ENCODE peak calls at places on chromosome 16, in ten cellular contexts. M, K, J, C, O, G, U, E, A and H are unnamed samples. For H3K4me1, the result is how much of the 10 kb centered on the place peaks cover.

GRCh38 chr16:19108409-19109287 is 5.1 kb upstream of the ITPRIPL2 start:
- DNase-seq in M (no peak), K (no peak), J (no peak), C (no peak), O (no peak), G (no peak), U (no peak), E (no peak), A (no peak), H (no peak)

GRCh38 chr16:64225696-64226095 is 896.2 kb downstream of the CDH11 start:
- DNase-seq in M (no peak), K (no peak), J (no peak), C (no peak), O (no peak), G (no peak), U (no peak), E (no peak), A (no peak), H (no peak)

GRCh38 chr16:19654147-19654546 is 63.9 kb downstream of the KNOP1 start:
- DNase-seq in M (no peak), K (no peak), J (no peak), C (no peak), O (no peak), G (no peak), U (no peak), E (no peak), A (no peak), H (no peak)

GRCh38 chr16:86505185-86505898 is 5.0 kb upstream of the FOXF1 start:
- DNase-seq in M (no peak), K (no peak), J (no peak), C (no peak), O (no peak), G (no peak), U (no peak), E (no peak), A (no peak), H (no peak)

GRCh38 chr16:70740919-70741778 is 55.3 kb upstream of the MTSS2 start:
- DNase-seq in M (no peak), K (no peak), J (no peak), C (no peak), O (no peak), G (no peak), U (peak), E (no peak), A (no peak), H (no peak)

GRCh38 chr16:88857728-88858339 is 907 bp downstream of the TRAPPC2L start:
- DNase-seq in M (peak), K (peak), J (peak), C (peak), O (peak), G (peak), U (peak), E (peak), A (peak), H (no peak)

GRCh38 chr16:10183606-10183959 is 1.4 kb upstream of the GRIN2A start:
- DNase-seq in M (no peak), K (no peak), J (no peak), C (no peak), O (no peak), G (no peak), U (no peak), E (no peak), A (no peak), H (no peak)

GRCh38 chr16:88510091-88510719 is 57.1 kb downstream of the ZFPM1 start:
- DNase-seq in M (no peak), K (no peak), J (peak), C (no peak), O (no peak), G (no peak), U (no peak), E (no peak), A (no peak), H (no peak)

GRCh38 chr16:20674684-20675487 is 22.6 kb downstream of the ACSM1 start:
- DNase-seq in M (peak), K (no peak), J (no peak), C (no peak), O (peak), G (peak), U (no peak), E (peak), A (no peak), H (no peak)

GRCh38 chr16:22174642-22175041 is 12.3 kb downstream of the SDR42E2 start:
- DNase-seq in M (no peak), K (no peak), J (no peak), C (no peak), O (no peak), G (no peak), U (no peak), E (no peak), A (no peak), H (peak)

GRCh38 chr16:90008708-90009145 is 10.5 kb downstream of the DBNDD1 start:
- DNase-seq in M (no peak), K (no peak), J (no peak), C (peak), O (no peak), G (no peak), U (peak), E (no peak), A (no peak), H (no peak)

GRCh38 chr16:19486744-19487325 is 35.1 kb downstream of the GDE1 start:
- DNase-seq in M (no peak), K (no peak), J (no peak), C (no peak), O (no peak), G (no peak), U (no peak), E (no peak), A (no peak), H (no peak)

GRCh38 chr16:88922114-88922825 is 54.7 kb downstream of the CBFA2T3 start:
- DNase-seq in M (peak), K (peak), J (no peak), C (peak), O (peak), G (peak), U (peak), E (peak), A (peak), H (peak)

GRCh38 chr16:70160821-70161220 is 12.8 kb upstream of the CLEC18C start:
- DNase-seq in M (peak), K (no peak), J (no peak), C (no peak), O (no peak), G (no peak), U (no peak), E (peak), A (no peak), H (no peak)

GRCh38 chr16:80931985-80932720 is 74.5 kb downstream of the CMC2 start:
- DNase-seq in M (peak), K (peak), J (peak), C (peak), O (peak), G (peak), U (peak), E (peak), A (no peak), H (peak)

GRCh38 chr16:89815639-89816348 is 653 bp downstream of the FANCA start:
- DNase-seq in M (no peak), K (no peak), J (peak), C (no peak), O (no peak), G (no peak), U (no peak), E (no peak), A (no peak), H (no peak)

GRCh38 chr16:35906440-35906839 is 2447.0 kb downstream of the TP53TG3F start:
- DNase-seq in M (no peak), K (no peak), J (no peak), C (no peak), O (no peak), G (no peak), U (no peak), E (no peak), A (no peak), H (no peak)

GRCh38 chr16:17404903-17405691 is 65.7 kb downstream of the XYLT1 start:
- DNase-seq in M (peak), K (peak), J (peak), C (peak), O (peak), G (peak), U (peak), E (peak), A (peak), H (peak)

GRCh38 chr16:22073350-22073749 is 19.0 kb upstream of the VWA3A start:
- DNase-seq in M (no peak), K (no peak), J (no peak), C (no peak), O (no peak), G (no peak), U (no peak), E (no peak), A (no peak), H (no peak)

GRCh38 chr16:10269632-10270031 is 87.4 kb upstream of the GRIN2A start:
- DNase-seq in M (no peak), K (no peak), J (no peak), C (no peak), O (no peak), G (no peak), U (no peak), E (no peak), A (no peak), H (no peak)

GRCh38 chr16:27189335-27189972 is 13.9 kb upstream of the KDM8 start:
- DNase-seq in M (no peak), K (no peak), J (no peak), C (peak), O (no peak), G (no peak), U (no peak), E (peak), A (no peak), H (no peak)

GRCh38 chr16:87206646-87207451 is 110.3 kb downstream of the C16orf95 start:
- DNase-seq in M (no peak), K (no peak), J (no peak), C (no peak), O (no peak), G (no peak), U (peak), E (no peak), A (no peak), H (no peak)

GRCh38 chr16:12099451-12100123 is 123.1 kb downstream of the SNX29 start:
- DNase-seq in M (no peak), K (no peak), J (no peak), C (no peak), O (no peak), G (no peak), U (no peak), E (peak), A (no peak), H (no peak)

GRCh38 chr16:63363738-63364137 is 1327.5 kb upstream of the CDH8 start:
- DNase-seq in M (no peak), K (no peak), J (no peak), C (no peak), O (no peak), G (no peak), U (no peak), E (no peak), A (no peak), H (no peak)

GRCh38 chr16:79639576-79640311 is 39.2 kb upstream of the MAF start:
- DNase-seq in M (no peak), K (no peak), J (no peak), C (no peak), O (no peak), G (no peak), U (no peak), E (no peak), A (no peak), H (no peak)

GRCh38 chr16:50266337-50267091 is at the start of gene ADCY7:
- DNase-seq in M (peak), K (peak), J (peak), C (peak), O (peak), G (peak), U (peak), E (peak), A (no peak), H (peak)

GRCh38 chr16:78269251-78269650 is 169.8 kb downstream of the WWOX start:
- DNase-seq in M (no peak), K (no peak), J (no peak), C (no peak), O (no peak), G (no peak), U (no peak), E (no peak), A (no peak), H (no peak)

GRCh38 chr16:70691223-70692129 is 5.6 kb upstream of the MTSS2 start:
- DNase-seq in M (no peak), K (no peak), J (peak), C (peak), O (peak), G (peak), U (peak), E (peak), A (peak), H (peak)

GRCh38 chr16:3152022-3152272 is 17.1 kb downstream of the ZNF213 start:
- DNase-seq in M (no peak), K (no peak), J (no peak), C (no peak), O (no peak), G (no peak), U (no peak), E (peak), A (no peak), H (no peak)

GRCh38 chr16:83623091-83623730 is 184.6 kb upstream of the HSBP1 start:
- DNase-seq in M (no peak), K (no peak), J (no peak), C (no peak), O (no peak), G (no peak), U (no peak), E (no peak), A (no peak), H (no peak)

GRCh38 chr16:51500306-51500705 is 349.2 kb upstream of the SALL1 start:
- DNase-seq in M (no peak), K (no peak), J (no peak), C (no peak), O (no peak), G (no peak), U (peak), E (no peak), A (no peak), H (no peak)

GRCh38 chr16:50276128-50276444 is 9.7 kb downstream of the ADCY7 start:
- DNase-seq in M (no peak), K (no peak), J (no peak), C (no peak), O (no peak), G (peak), U (no peak), E (peak), A (no peak), H (no peak)

GRCh38 chr16:81212830-81213465 is 25.5 kb upstream of the BCO1 start:
- DNase-seq in M (no peak), K (no peak), J (no peak), C (no peak), O (no peak), G (no peak), U (no peak), E (no peak), A (no peak), H (no peak)

DNA sequence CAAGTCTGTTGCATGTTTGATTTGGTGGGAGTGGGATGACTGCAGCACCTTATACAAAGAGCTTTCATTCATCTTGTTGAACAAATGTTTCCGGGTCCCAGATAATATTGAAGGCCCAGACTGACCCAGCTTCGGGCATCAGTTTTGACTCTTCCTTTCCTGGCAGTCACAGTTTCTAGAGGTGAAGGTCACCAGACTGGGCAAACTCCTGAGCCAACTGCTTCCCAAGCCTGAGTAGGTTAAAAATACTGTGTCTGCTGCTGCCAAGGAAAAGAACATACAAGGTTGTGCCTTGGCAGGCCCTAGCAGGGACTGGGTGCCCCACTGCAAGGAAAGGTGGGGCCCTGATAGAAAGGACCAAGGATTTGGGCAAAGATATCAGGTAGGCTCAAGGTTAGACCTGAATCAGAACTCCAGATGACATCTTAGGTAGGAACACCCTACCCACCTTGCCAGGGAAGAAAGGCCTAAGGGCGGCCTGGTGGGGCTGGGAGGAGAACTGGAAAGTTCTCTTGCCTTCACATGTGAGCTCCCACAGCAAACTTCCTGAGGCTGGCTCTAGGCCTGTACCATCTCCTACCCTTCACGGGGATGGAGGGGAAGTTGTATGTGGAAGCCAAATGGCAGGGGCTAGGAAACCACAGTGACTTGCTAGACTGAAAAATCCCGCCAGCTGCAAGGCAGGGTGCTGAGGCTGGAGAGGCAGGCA is 4.6 kb upstream of the KAT8 start:
- DNase-seq in M (no peak), K (no peak), J (no peak), C (no peak), O (no peak), G (no peak), U (no peak), E (no peak), A (no peak), H (peak)
- H3K4me3 ChIP-seq in M (no peak), K (no peak), J (no peak), C (no peak), O (no peak), G (no peak), U (no peak), E (no peak), A (no peak), H (no peak)

GRCh38 chr16:65740716-65741115 is 618.9 kb upstream of the CDH11 start:
- DNase-seq in M (no peak), K (no peak), J (no peak), C (no peak), O (no peak), G (no peak), U (no peak), E (no peak), A (no peak), H (no peak)
- H3K4me1 ChIP-seq in M (under half), K (under half), J (under half), C (under half), O (under half), G (under half), U (under half), E (under half), A (under half), H (under half)

GRCh38 chr16:674968-675883 is at the start of gene RHBDL1:
- DNase-seq in M (no peak), K (no peak), J (peak), C (peak), O (no peak), G (no peak), U (peak), E (no peak), A (no peak), H (no peak)
- H3K4me3 ChIP-seq in M (peak), K (no peak), J (peak), C (peak), O (peak), G (peak), U (peak), E (no peak), A (peak), H (no peak)

DNA sequence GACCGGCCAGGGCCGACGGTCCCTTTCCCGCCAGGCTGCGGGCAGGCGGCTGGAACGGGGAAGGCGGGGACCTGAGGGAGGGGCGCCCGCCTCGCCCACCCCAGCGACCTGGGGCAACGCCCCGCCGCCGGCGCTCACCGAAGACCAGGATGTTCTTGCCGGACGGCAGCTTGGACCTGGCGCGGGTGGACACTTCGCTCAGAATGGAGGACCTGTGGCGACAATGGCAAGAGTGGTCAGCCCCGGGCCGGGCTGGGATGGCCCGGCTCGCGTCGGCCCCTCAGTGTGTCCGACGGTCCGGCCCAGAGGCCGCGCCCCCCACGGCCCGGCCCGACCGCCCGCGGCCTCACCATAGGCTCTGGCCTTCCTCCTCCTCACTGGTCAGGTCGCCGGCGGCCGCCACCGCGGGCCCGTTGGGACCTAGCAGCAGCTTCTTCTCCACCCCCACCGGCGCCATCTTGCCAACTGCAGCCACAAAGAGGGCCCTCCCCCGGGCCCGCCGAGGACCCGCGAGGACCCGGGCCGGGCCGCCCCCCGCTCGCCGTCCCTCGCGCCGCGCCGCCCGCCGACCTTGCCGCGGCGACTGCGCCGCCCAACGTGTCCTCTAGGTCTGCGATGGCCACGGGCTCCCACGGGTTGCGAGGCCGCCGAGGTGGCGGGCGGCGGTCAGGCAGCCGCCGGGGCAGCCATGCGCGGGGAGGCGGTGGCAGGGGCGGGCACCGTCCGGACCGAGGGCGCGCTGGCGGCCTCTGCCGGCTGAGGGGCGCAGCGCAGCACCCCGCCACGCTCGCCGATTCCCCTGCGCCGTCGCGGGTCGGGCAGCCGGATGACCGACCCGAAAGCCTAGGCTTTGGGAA is at the start of gene DYNC1LI2:
- DNase-seq in M (peak), K (peak), J (peak), C (peak), O (peak), G (peak), U (peak), E (peak), A (peak), H (peak)
- H3K4me1 ChIP-seq in M (under half), K (under half), J (under half), C (under half), O (under half), G (under half), U (under half), E (under half), A (under half), H (under half)

GRCh38 chr16:30951193-30951592 is 2.3 kb downstream of the ORAI3 start:
- DNase-seq in M (no peak), K (no peak), J (no peak), C (no peak), O (no peak), G (no peak), U (no peak), E (no peak), A (no peak), H (no peak)

GRCh38 chr16:30949655-30950515 is 1.0 kb downstream of the ORAI3 start:
- DNase-seq in M (peak), K (peak), J (peak), C (peak), O (peak), G (peak), U (peak), E (peak), A (peak), H (peak)

GRCh38 chr16:30951785-30952184 is 2.9 kb downstream of the ORAI3 start:
- DNase-seq in M (peak), K (no peak), J (no peak), C (peak), O (peak), G (peak), U (peak), E (peak), A (peak), H (peak)

GRCh38 chr16:30948956-30949654 is at the start of gene ORAI3:
- DNase-seq in M (peak), K (peak), J (peak), C (peak), O (peak), G (peak), U (peak), E (peak), A (peak), H (peak)

GRCh38 chr16:30950516-30951073 is 1.7 kb downstream of the ORAI3 start:
- DNase-seq in M (no peak), K (no peak), J (no peak), C (no peak), O (no peak), G (no peak), U (no peak), E (no peak), A (no peak), H (no peak)
- H3K4me3 ChIP-seq in M (no peak), K (no peak), J (peak), C (peak), O (no peak), G (no peak), U (peak), E (no peak), A (no peak), H (no peak)

GRCh38 chr16:56914896-56915295 is 17.0 kb upstream of the HERPUD1 start:
- DNase-seq in M (no peak), K (no peak), J (no peak), C (no peak), O (no peak), G (no peak), U (no peak), E (no peak), A (no peak), H (no peak)
- H3K4me1 ChIP-seq in M (under half), K (under half), J (under half), C (under half), O (under half), G (under half), U (under half), E (under half), A (under half), H (under half)